ENCODE peak calls at places on chromosomes 11 and 22, in four cellular contexts. B is MCF 10A; M is CD8-positive, alpha-beta T cell; N is nephron progenitor cell. C is an unnamed sample.

GRCh38 chr11:78050964-78051831 is 12.5 kb upstream of the THRSP start:
- DNase-seq in B (peak; percentile 76), M (no peak), N (no peak), C (peak; percentile 85)

GRCh38 chr11:68215087-68215445 is 2.0 kb upstream of the KMT5B start:
- DNase-seq in B (no peak), M (no peak), N (no peak), C (no peak)

GRCh38 chr11:46505741-46506485 is 87.9 kb downstream of the AMBRA1 start:
- DNase-seq in B (no peak), M (no peak), N (no peak), C (no peak)

GRCh38 chr11:7548659-7549283 is 35.0 kb downstream of the PPFIBP2 start:
- DNase-seq in B (peak; percentile 43), M (no peak), N (no peak), C (no peak)

GRCh38 chr22:29152045-29152380 is 53.7 kb upstream of the EMID1 start:
- DNase-seq in B (no peak), M (no peak), N (no peak), C (no peak)

GRCh38 chr22:38317237-38317994 is at the start of gene CSNK1E:
- DNase-seq in B (peak; percentile 69), M (peak; percentile 75), N (peak; percentile 83), C (no peak)

GRCh38 chr11:19079643-19080440 is 19.3 kb upstream of the MRGPRX2 start:
- DNase-seq in B (peak; percentile 91), M (no peak), N (no peak), C (peak; percentile 97)

GRCh38 chr11:133619973-133620372 is 87.7 kb upstream of the OPCML start:
- DNase-seq in B (no peak), M (no peak), N (no peak), C (peak; percentile 10)

GRCh38 chr11:68314203-68314885 is 2.0 kb downstream of the LRP5 start:
- DNase-seq in B (peak; percentile 16), M (no peak), N (no peak), C (no peak)

GRCh38 chr11:116807601-116808261 is 15.4 kb downstream of the APOA4 start:
- DNase-seq in B (no peak), M (no peak), N (no peak), C (no peak)

GRCh38 chr11:116811194-116811593 is 11.9 kb downstream of the APOA4 start:
- DNase-seq in B (no peak), M (no peak), N (no peak), C (no peak)

GRCh38 chr11:116813170-116813569 is 9.9 kb downstream of the APOA4 start:
- DNase-seq in B (no peak), M (no peak), N (no peak), C (no peak)

GRCh38 chr11:116812109-116812508 is 11.0 kb downstream of the APOA4 start:
- DNase-seq in B (no peak), M (no peak), N (no peak), C (no peak)

DNA sequence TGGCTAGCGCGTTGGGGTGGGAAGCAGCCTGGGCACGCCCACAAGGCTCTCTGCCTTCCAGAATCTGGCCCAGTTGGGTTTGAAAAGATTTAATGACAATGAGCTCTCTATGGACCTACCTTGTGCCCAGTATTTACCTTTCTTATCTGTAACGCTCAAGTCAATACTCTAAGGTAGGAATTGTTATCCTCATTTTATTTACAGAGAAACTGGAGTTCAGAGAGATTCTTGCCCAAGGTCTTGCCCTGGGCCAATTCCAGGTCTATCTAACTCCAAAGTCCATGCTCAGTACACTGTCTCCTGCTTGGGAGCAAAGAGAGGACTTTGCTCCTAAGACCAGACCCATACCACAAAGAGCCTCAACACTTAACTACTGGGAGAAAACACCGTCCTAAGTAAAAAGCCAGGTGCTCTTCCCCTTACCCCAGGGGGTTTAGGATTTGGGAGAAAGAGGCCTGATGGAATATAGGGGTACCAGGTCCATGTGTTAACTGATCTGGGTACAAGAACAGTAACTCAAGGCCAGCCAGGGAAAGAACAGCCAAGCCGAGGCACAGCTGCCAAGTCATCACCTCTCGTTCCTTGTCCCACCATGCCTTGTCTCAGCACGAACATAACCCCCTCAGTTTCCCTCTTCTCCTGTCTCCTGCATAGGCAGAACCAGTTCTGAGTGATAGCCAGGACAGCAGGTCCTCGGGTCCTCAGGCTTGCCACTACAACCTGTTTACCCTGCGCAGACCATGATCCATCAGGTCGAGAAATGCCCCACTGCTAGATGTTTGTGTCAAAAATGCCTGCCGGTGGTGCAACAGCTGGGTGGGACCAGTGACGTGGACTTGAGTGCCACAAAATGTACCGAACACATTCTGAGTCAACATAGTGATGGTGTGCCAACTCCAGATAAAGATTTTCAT is 14.6 kb downstream of the APOA4 start:
- DNase-seq in B (peak; percentile 91), M (no peak), N (no peak), C (peak; percentile 88)
- TF ChIP-seq CTCF in B (no peak), M (no peak), N (no peak), C (no peak)

GRCh38 chr11:3683039-3683438 is 11.9 kb upstream of the CHRNA10 start:
- DNase-seq in B (no peak), M (no peak), N (no peak), C (no peak)
- TF ChIP-seq CTCF in B (no peak), M (no peak), N (no peak), C (no peak)

DNA sequence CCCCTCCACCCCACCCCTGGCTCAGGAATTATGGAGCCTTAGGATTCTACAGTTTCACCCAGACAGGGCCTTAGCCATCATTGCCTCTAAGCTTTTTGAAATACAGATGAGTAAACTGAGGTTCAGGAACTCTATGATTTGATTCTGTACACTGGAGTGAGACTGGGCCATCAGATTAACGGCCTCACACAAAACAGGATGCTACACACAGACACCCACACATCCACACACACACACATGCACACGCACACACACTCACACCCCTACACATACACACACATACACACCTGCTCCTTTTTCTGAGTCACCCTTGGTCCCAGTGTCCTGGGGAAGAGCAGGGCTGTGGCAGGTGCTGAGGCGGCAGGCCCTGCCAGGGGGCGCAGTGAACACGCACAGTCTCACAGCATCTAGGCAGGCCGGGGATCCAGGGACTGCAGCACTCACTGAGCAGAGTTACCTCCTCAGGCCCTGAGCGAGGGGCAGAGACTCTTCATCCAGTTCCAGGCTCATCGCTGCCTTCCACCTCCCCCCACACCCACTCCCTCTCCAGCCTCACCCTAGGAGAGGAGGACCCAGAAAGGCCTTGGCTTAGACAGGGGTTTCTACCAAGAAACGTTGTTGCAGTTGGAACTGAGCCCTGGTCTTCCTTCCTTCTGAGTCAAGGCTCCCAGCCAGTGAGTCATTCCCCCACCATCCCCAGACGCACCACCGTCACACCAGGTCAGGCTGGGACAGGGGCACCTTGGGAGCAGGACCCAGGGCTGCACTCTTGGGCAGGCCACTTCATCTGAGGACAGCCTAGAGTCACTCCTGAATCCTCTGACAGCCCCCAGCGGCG is 89.8 kb upstream of the PARVA start:
- DNase-seq in B (peak; percentile 95), M (no peak), N (peak; percentile 69), C (peak; percentile 94)
- TF ChIP-seq CTCF in B (peak; percentile 71), M (no peak), N (peak; percentile 45), C (peak; percentile 79)

GRCh38 chr11:9276571-9276970 is 11.4 kb upstream of the DENND5A start:
- DNase-seq in B (no peak), M (no peak), N (no peak), C (no peak)
- TF ChIP-seq CTCF in B (no peak), M (no peak), N (no peak), C (no peak)

GRCh38 chr11:28697920-28698827 is 590.0 kb downstream of the METTL15 start:
- DNase-seq in B (peak; percentile 79), M (no peak), N (peak; percentile 82), C (peak; percentile 48)
- TF ChIP-seq CTCF in B (peak; percentile 76), M (no peak), N (peak; percentile 87), C (peak; percentile 77)

GRCh38 chr11:38019072-38019775 is 1421.2 kb upstream of the RAG2 start:
- DNase-seq in B (peak; percentile 88), M (no peak), N (no peak), C (peak; percentile 94)
- TF ChIP-seq CTCF in B (peak; percentile 16), M (no peak), N (no peak), C (peak; percentile 35)

GRCh38 chr22:21450320-21450831 is 16.8 kb upstream of the TMEM191C start:
- DNase-seq in B (no peak), M (no peak), N (peak; percentile 31), C (no peak)

GRCh38 chr22:21447694-21448402 is 19.3 kb upstream of the TMEM191C start:
- DNase-seq in B (no peak), M (no peak), N (no peak), C (no peak)

GRCh38 chr22:21449531-21450319 is 17.5 kb upstream of the TMEM191C start:
- DNase-seq in B (no peak), M (no peak), N (peak; percentile 5), C (no peak)

GRCh38 chr22:21446827-21447690 is 20.1 kb upstream of the TMEM191C start:
- DNase-seq in B (no peak), M (no peak), N (peak; percentile 1), C (no peak)

DNA sequence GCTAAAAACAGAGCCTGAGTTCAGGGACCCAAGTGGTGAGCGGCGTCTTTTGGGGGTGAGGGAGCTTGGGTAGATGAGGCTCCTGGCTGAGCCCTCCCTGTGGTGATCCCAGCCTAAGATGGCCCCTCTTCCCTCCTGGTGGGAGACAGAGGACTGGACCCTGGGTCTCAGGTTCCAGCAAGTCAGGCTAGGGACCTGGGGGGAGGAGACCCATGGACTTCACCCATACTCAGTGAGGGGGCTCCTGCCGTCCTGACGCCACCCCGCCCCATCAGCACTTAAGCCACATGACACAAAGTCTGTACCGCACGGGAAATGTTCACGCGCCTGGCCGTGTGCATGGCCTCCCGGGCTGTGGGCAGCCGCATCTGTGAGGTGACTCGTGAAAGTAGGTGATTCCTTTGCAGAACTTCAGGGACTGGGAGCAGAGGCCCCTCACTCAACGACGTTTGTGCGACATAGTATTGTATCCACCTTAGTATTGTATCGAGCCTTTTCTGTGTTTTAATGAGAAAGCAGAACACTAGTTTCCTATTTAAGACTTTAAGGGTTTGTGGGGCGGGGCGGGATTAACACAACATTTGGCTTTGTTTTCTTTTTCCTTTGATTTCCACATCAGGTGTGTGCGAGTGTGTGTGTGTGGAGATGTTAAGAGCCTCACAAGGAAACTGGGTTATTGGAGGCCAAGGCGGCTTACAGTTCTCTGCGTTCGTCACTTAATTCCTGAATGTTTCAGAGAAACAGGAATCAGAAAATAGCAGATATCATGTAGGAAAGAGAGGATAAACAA is 18.4 kb upstream of the TMEM191C start:
- DNase-seq in B (no peak), M (no peak), N (no peak), C (no peak)
- TF ChIP-seq CTCF in B (no peak), M (no peak), N (no peak), C (no peak)

GRCh38 chr11:13487661-13488030 is 8.2 kb downstream of the PTH start:
- DNase-seq in B (peak; percentile 19), M (peak; percentile 12), N (no peak), C (peak; percentile 45)

DNA sequence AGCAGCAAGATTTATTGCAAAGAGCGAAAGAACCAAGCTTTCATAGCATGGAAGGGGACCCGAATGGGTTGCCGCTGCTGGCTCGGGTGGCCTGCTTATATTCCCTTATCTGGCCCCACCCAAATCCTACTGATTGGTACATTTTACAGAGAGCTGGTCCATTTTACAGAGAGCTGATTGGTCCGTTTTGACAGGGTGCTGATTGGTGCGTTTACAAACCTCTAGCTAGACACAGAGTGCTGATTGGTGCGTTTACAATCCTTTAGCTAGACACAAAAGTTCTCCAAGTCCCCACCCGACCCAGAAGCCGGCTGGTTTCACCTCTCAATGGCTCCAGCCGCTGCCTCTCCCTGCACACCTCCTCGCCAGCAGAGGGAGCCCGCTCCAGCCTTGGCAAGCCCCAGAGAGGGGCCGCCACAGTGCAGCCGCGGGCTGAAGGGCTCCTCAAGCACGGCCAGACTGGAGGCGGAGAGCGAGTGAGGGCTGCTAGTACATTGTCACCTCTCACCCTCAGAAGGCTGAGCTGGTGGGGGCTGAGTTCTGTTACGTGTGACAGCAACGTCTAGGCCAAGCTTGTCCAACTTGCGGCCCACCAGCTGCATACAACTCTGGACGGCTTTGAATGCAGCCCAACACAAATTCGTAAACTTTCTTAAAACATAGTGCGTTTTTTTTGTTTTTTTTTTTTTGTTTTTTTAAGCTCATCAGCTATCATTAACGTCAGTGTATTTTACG is 8.7 kb downstream of the PTH start:
- DNase-seq in B (no peak), M (peak; percentile 69), N (peak; percentile 39), C (peak; percentile 21)
- TF ChIP-seq CTCF in B (no peak), M (peak; percentile 14), N (no peak), C (peak; percentile 67)